ENCODE peak calls at places on chromosomes 3 and 15, in six cellular contexts. One of them, this sample, is unnamed.

GRCh38 chr3:30657914-30658313 is 51.5 kb downstream of the TGFBR2 start:
- DNase-seq in AG08395: no peak
- DNase-seq in activated T-helper 1 cell treated with anti-CD3 and anti-CD28 coated beads, Interleukin-2, amount 50 U/mL, for 16 hours: no peak
- DNase-seq in putamen: no peak
- DNase-seq in cardiac fibroblast: no peak
- DNase-seq in HS-27A: no peak
- DNase-seq in this sample: no peak

GRCh38 chr3:170768334-170768801 is 101.6 kb downstream of the RPL22L1 start:
- DNase-seq in AG08395: peak; percentile 47
- DNase-seq in activated T-helper 1 cell treated with anti-CD3 and anti-CD28 coated beads, Interleukin-2, amount 50 U/mL, for 16 hours: no peak
- DNase-seq in putamen: peak; percentile 49
- DNase-seq in cardiac fibroblast: no peak
- DNase-seq in HS-27A: no peak
- DNase-seq in this sample: no peak

GRCh38 chr3:140233702-140234101 is 298.7 kb downstream of the CLSTN2 start:
- DNase-seq in AG08395: no peak
- DNase-seq in activated T-helper 1 cell treated with anti-CD3 and anti-CD28 coated beads, Interleukin-2, amount 50 U/mL, for 16 hours: no peak
- DNase-seq in putamen: no peak
- DNase-seq in cardiac fibroblast: no peak
- DNase-seq in HS-27A: no peak
- DNase-seq in this sample: no peak

GRCh38 chr15:93271871-93272270 is 182.9 kb upstream of the RGMA start:
- DNase-seq in AG08395: no peak
- DNase-seq in activated T-helper 1 cell treated with anti-CD3 and anti-CD28 coated beads, Interleukin-2, amount 50 U/mL, for 16 hours: no peak
- DNase-seq in putamen: no peak
- DNase-seq in cardiac fibroblast: no peak
- DNase-seq in HS-27A: no peak
- DNase-seq in this sample: no peak

GRCh38 chr3:141828487-141829284 is 47.8 kb upstream of the ATP1B3 start:
- DNase-seq in AG08395: peak; percentile 60
- DNase-seq in activated T-helper 1 cell treated with anti-CD3 and anti-CD28 coated beads, Interleukin-2, amount 50 U/mL, for 16 hours: no peak
- DNase-seq in putamen: no peak
- DNase-seq in cardiac fibroblast: peak; percentile 42
- DNase-seq in HS-27A: no peak
- DNase-seq in this sample: peak; percentile 28

GRCh38 chr15:96463376-96463775 is 132.9 kb downstream of the NR2F2 start:
- DNase-seq in AG08395: no peak
- DNase-seq in activated T-helper 1 cell treated with anti-CD3 and anti-CD28 coated beads, Interleukin-2, amount 50 U/mL, for 16 hours: no peak
- DNase-seq in putamen: no peak
- DNase-seq in cardiac fibroblast: no peak
- DNase-seq in HS-27A: no peak
- DNase-seq in this sample: no peak

GRCh38 chr3:39150803-39151631 is 2.4 kb downstream of the CSRNP1 start:
- DNase-seq in AG08395: peak; percentile 86
- DNase-seq in activated T-helper 1 cell treated with anti-CD3 and anti-CD28 coated beads, Interleukin-2, amount 50 U/mL, for 16 hours: no peak
- DNase-seq in putamen: peak; percentile 58
- DNase-seq in cardiac fibroblast: peak; percentile 98
- DNase-seq in HS-27A: peak; percentile 93
- DNase-seq in this sample: peak; percentile 73

GRCh38 chr15:28918141-28918983 is 32.6 kb downstream of the APBA2 start:
- DNase-seq in AG08395: no peak
- DNase-seq in activated T-helper 1 cell treated with anti-CD3 and anti-CD28 coated beads, Interleukin-2, amount 50 U/mL, for 16 hours: no peak
- DNase-seq in putamen: no peak
- DNase-seq in cardiac fibroblast: peak; percentile 25
- DNase-seq in HS-27A: no peak
- DNase-seq in this sample: no peak

GRCh38 chr3:4845882-4846281 is 133.4 kb upstream of the BHLHE40 start:
- DNase-seq in AG08395: no peak
- DNase-seq in activated T-helper 1 cell treated with anti-CD3 and anti-CD28 coated beads, Interleukin-2, amount 50 U/mL, for 16 hours: no peak
- DNase-seq in putamen: no peak
- DNase-seq in cardiac fibroblast: no peak
- DNase-seq in HS-27A: no peak
- DNase-seq in this sample: no peak

GRCh38 chr15:84934942-84935729 is 46.5 kb upstream of the PDE8A start:
- DNase-seq in AG08395: no peak
- DNase-seq in activated T-helper 1 cell treated with anti-CD3 and anti-CD28 coated beads, Interleukin-2, amount 50 U/mL, for 16 hours: no peak
- DNase-seq in putamen: no peak
- DNase-seq in cardiac fibroblast: no peak
- DNase-seq in HS-27A: no peak
- DNase-seq in this sample: no peak

GRCh38 chr15:33131880-33132279 is 62.6 kb downstream of the FMN1 start:
- DNase-seq in AG08395: no peak
- DNase-seq in activated T-helper 1 cell treated with anti-CD3 and anti-CD28 coated beads, Interleukin-2, amount 50 U/mL, for 16 hours: no peak
- DNase-seq in putamen: no peak
- DNase-seq in cardiac fibroblast: peak; percentile 56
- DNase-seq in HS-27A: no peak
- DNase-seq in this sample: no peak

GRCh38 chr3:177827517-177828249 is 630.4 kb upstream of the TBL1XR1 start:
- DNase-seq in AG08395: peak; percentile 44
- DNase-seq in activated T-helper 1 cell treated with anti-CD3 and anti-CD28 coated beads, Interleukin-2, amount 50 U/mL, for 16 hours: no peak
- DNase-seq in putamen: no peak
- DNase-seq in cardiac fibroblast: peak; percentile 95
- DNase-seq in HS-27A: no peak
- DNase-seq in this sample: peak; percentile 34

GRCh38 chr3:5021571-5022092 is 42.4 kb downstream of the BHLHE40 start:
- DNase-seq in AG08395: peak; percentile 72
- DNase-seq in activated T-helper 1 cell treated with anti-CD3 and anti-CD28 coated beads, Interleukin-2, amount 50 U/mL, for 16 hours: no peak
- DNase-seq in putamen: no peak
- DNase-seq in cardiac fibroblast: peak; percentile 85
- DNase-seq in HS-27A: no peak
- DNase-seq in this sample: no peak

GRCh38 chr3:129107793-129108192 is 13.8 kb downstream of the RAB43 start:
- DNase-seq in AG08395: no peak
- DNase-seq in activated T-helper 1 cell treated with anti-CD3 and anti-CD28 coated beads, Interleukin-2, amount 50 U/mL, for 16 hours: no peak
- DNase-seq in putamen: no peak
- DNase-seq in cardiac fibroblast: no peak
- DNase-seq in HS-27A: no peak
- DNase-seq in this sample: no peak

GRCh38 chr15:68154923-68155559 is 50.1 kb downstream of the CALML4 start:
- DNase-seq in AG08395: peak; percentile 65
- DNase-seq in activated T-helper 1 cell treated with anti-CD3 and anti-CD28 coated beads, Interleukin-2, amount 50 U/mL, for 16 hours: no peak
- DNase-seq in putamen: peak; percentile 34
- DNase-seq in cardiac fibroblast: peak; percentile 79
- DNase-seq in HS-27A: no peak
- DNase-seq in this sample: peak; percentile 45

GRCh38 chr3:156787926-156788663 is 38.1 kb upstream of the LEKR1 start:
- DNase-seq in AG08395: peak; percentile 92
- DNase-seq in activated T-helper 1 cell treated with anti-CD3 and anti-CD28 coated beads, Interleukin-2, amount 50 U/mL, for 16 hours: no peak
- DNase-seq in putamen: no peak
- DNase-seq in cardiac fibroblast: peak; percentile 95
- DNase-seq in HS-27A: peak; percentile 73
- DNase-seq in this sample: peak; percentile 75

GRCh38 chr15:68797157-68797556 is 23.5 kb downstream of the ANP32A start:
- DNase-seq in AG08395: no peak
- DNase-seq in activated T-helper 1 cell treated with anti-CD3 and anti-CD28 coated beads, Interleukin-2, amount 50 U/mL, for 16 hours: no peak
- DNase-seq in putamen: no peak
- DNase-seq in cardiac fibroblast: no peak
- DNase-seq in HS-27A: no peak
- DNase-seq in this sample: no peak

GRCh38 chr3:31448035-31448881 is 84.5 kb upstream of the STT3B start:
- DNase-seq in AG08395: no peak
- DNase-seq in activated T-helper 1 cell treated with anti-CD3 and anti-CD28 coated beads, Interleukin-2, amount 50 U/mL, for 16 hours: no peak
- DNase-seq in putamen: no peak
- DNase-seq in cardiac fibroblast: peak; percentile 40
- DNase-seq in HS-27A: no peak
- DNase-seq in this sample: no peak

GRCh38 chr3:3200632-3201212 is 21.2 kb upstream of the CRBN start:
- DNase-seq in AG08395: peak; percentile 55
- DNase-seq in activated T-helper 1 cell treated with anti-CD3 and anti-CD28 coated beads, Interleukin-2, amount 50 U/mL, for 16 hours: no peak
- DNase-seq in putamen: peak; percentile 73
- DNase-seq in cardiac fibroblast: peak; percentile 77
- DNase-seq in HS-27A: no peak
- DNase-seq in this sample: peak; percentile 20

GRCh38 chr15:67820992-67821783 is 4.1 kb upstream of the SKOR1 start:
- DNase-seq in AG08395: peak; percentile 82
- DNase-seq in activated T-helper 1 cell treated with anti-CD3 and anti-CD28 coated beads, Interleukin-2, amount 50 U/mL, for 16 hours: no peak
- DNase-seq in putamen: no peak
- DNase-seq in cardiac fibroblast: peak; percentile 60
- DNase-seq in HS-27A: no peak
- DNase-seq in this sample: peak; percentile 79

GRCh38 chr3:38738630-38739395 is 77.2 kb downstream of the SCN10A start:
- DNase-seq in AG08395: peak; percentile 32
- DNase-seq in activated T-helper 1 cell treated with anti-CD3 and anti-CD28 coated beads, Interleukin-2, amount 50 U/mL, for 16 hours: no peak
- DNase-seq in putamen: no peak
- DNase-seq in cardiac fibroblast: peak; percentile 63
- DNase-seq in HS-27A: no peak
- DNase-seq in this sample: peak; percentile 55